ENCODE peak calls at places on chromosome 9, in seven cellular contexts. C is HepG2, K is K562, X is HCT116, W is SK-N-SH, V is GM12878, B is H1. A is an unnamed sample.

GRCh38 chr9:76733096-76733495 is 31.1 kb upstream of the PCA3 start:
- DNase-seq in C (no peak), K (no peak), X (no peak), W (no peak), V (no peak), B (no peak), A (no peak)

GRCh38 chr9:131203438-131204219 is 72.7 kb downstream of the FAM78A start:
- DNase-seq in C (peak; percentile 3), K (peak; percentile 75), X (no peak), W (no peak), V (no peak), B (no peak), A (no peak)

GRCh38 chr9:129555512-129556203 is 65.2 kb downstream of the C9orf50 start:
- DNase-seq in C (no peak), K (no peak), X (no peak), W (no peak), V (no peak), B (no peak), A (no peak)

GRCh38 chr9:35481347-35481975 is 8.4 kb upstream of the RUSC2 start:
- DNase-seq in C (peak; percentile 54), K (peak; percentile 65), X (peak; percentile 54), W (peak; percentile 37), V (no peak), B (no peak), A (peak; percentile 38)

GRCh38 chr9:125141751-125142150 is 1.6 kb downstream of the SCAI start:
- DNase-seq in C (no peak), K (no peak), X (no peak), W (no peak), V (no peak), B (no peak), A (no peak)

GRCh38 chr9:129319076-129319937 is 141.2 kb upstream of the IER5L start:
- DNase-seq in C (no peak), K (peak; percentile 1), X (no peak), W (no peak), V (no peak), B (no peak), A (no peak)

GRCh38 chr9:106420511-106420944 is 442.4 kb upstream of the ZNF462 start:
- DNase-seq in C (no peak), K (no peak), X (no peak), W (no peak), V (peak; percentile 76), B (no peak), A (no peak)

GRCh38 chr9:33130501-33130900 is 36.6 kb downstream of the B4GALT1 start:
- DNase-seq in C (no peak), K (no peak), X (no peak), W (no peak), V (no peak), B (no peak), A (no peak)

GRCh38 chr9:6894135-6894534 is 136.4 kb downstream of the KDM4C start:
- DNase-seq in C (no peak), K (no peak), X (no peak), W (no peak), V (peak; percentile 63), B (no peak), A (no peak)

DNA sequence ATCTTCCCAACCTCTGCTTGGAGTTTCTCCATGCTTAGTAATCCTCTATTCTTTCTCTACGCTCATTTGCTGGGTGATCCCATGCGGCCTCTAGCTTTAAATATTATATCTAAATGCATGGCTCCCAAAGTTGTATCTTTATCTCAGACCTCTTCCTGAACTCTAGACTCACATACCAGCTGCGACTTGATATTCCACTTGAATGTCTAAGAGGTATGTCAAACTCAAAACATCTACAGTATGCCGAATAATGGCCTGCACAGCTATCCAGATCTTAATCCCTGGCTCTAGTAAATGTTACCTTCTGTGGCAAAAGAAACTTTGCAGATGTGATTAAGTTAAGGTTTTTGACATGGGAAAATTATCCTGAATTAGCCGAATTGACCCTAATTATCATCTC is 179.2 kb downstream of the TTC39B start:
- DNase-seq in C (no peak), K (no peak), X (no peak), W (no peak), V (no peak), B (no peak), A (no peak)
- TF ChIP-seq JUND in C (no peak), K (no peak), X (no peak), W (no peak), V (no peak), B (no peak), A (no peak)

GRCh38 chr9:5884191-5884590 is 6.5 kb upstream of the MLANA start:
- DNase-seq in C (no peak), K (no peak), X (no peak), W (no peak), V (no peak), B (no peak), A (peak; percentile 11)
- TF ChIP-seq JUND in C (no peak), K (no peak), X (no peak), W (no peak), V (no peak), B (no peak), A (no peak)

GRCh38 chr9:99948482-99948881 is 42.0 kb downstream of the STX17 start:
- DNase-seq in C (no peak), K (no peak), X (no peak), W (no peak), V (no peak), B (no peak), A (no peak)
- TF ChIP-seq JUND in C (no peak), K (no peak), X (no peak), W (no peak), V (no peak), B (no peak), A (no peak)

DNA sequence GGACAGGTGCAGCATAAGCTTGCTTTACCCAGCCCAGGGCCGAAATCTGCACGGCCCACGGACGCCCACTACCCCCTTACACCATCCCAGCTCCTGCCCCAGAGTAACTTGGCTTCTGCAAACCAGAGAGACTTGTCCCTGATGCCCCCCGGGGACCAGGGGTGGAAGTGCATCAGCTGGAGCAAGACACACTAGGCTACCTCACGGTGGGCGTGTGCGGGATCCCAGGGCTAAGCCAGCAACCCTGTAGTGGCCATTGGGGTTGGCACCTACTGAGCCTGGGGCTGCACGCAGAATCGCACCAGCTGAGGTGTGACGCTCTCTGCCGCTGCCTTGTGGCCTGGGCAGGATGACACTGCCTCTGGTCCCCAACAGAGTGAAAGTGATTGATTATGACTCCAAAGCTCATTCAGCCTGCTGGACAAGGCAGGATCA is 6.1 kb upstream of the ZNF79 start:
- DNase-seq in C (peak; percentile 44), K (peak; percentile 59), X (peak; percentile 15), W (peak; percentile 53), V (no peak), B (peak; percentile 43), A (no peak)
- TF ChIP-seq JUND in C (no peak), K (no peak), X (no peak), W (no peak), V (no peak), B (no peak), A (no peak)

GRCh38 chr9:133301253-133302230 is 26.5 kb upstream of the ABO start:
- DNase-seq in C (no peak), K (no peak), X (no peak), W (no peak), V (no peak), B (no peak), A (no peak)
- TF ChIP-seq JUND in C (no peak), K (no peak), X (no peak), W (no peak), V (no peak), B (no peak), A (no peak)

A was measured in T47D.